ENCODE peak calls at places on chromosomes 12 and 14, in five cellular contexts. U, E, K, R and J are unnamed samples.

GRCh38 chr14:78253986-78254385 is 83.8 kb downstream of the NRXN3 start:
- DNase-seq in U (no peak), E (no peak), K (no peak), R (no peak), J (no peak)

GRCh38 chr12:117192057-117192456 is 1.8 kb upstream of the FBXO21 start:
- DNase-seq in U (peak), E (no peak), K (no peak), R (no peak), J (no peak)

GRCh38 chr12:117365072-117365616 is 3.7 kb upstream of the NOS1 start:
- DNase-seq in U (no peak), E (no peak), K (no peak), R (no peak), J (no peak)

GRCh38 chr12:49869816-49870500 is 27.1 kb upstream of the BCDIN3D start:
- DNase-seq in U (no peak), E (no peak), K (peak), R (no peak), J (no peak)

GRCh38 chr14:30681752-30682355 is 59.7 kb downstream of the SCFD1 start:
- DNase-seq in U (peak), E (no peak), K (no peak), R (no peak), J (no peak)

GRCh38 chr12:106900554-106900953 is 55.2 kb upstream of the TMEM263 start:
- DNase-seq in U (no peak), E (no peak), K (no peak), R (no peak), J (no peak)

GRCh38 chr12:113797535-113797868 is 168.6 kb downstream of the RBM19 start:
- DNase-seq in U (no peak), E (no peak), K (no peak), R (no peak), J (no peak)

GRCh38 chr12:68807576-68808387 is at the start of gene MDM2:
- DNase-seq in U (peak), E (peak), K (peak), R (peak), J (peak)

GRCh38 chr12:71551529-71551928 is 111.9 kb downstream of the LGR5 start:
- DNase-seq in U (peak), E (no peak), K (no peak), R (no peak), J (no peak)
- TF ChIP-seq CTCF in U (peak), E (no peak), K (peak), R (no peak), J (peak)

GRCh38 chr12:104669057-104669770 is 212.5 kb downstream of the CHST11 start:
- DNase-seq in U (peak), E (no peak), K (peak), R (no peak), J (peak)
- TF ChIP-seq CTCF in U (no peak), E (no peak), K (peak), R (no peak), J (no peak)

GRCh38 chr12:111424793-111425251 is 19.1 kb downstream of the SH2B3 start:
- DNase-seq in U (no peak), E (no peak), K (no peak), R (no peak), J (no peak)
- TF ChIP-seq CTCF in U (no peak), E (no peak), K (no peak), R (no peak), J (peak)

GRCh38 chr14:86799244-86799647 is 1193.7 kb downstream of the GALC start:
- DNase-seq in U (peak), E (no peak), K (no peak), R (no peak), J (no peak)
- TF ChIP-seq CTCF in U (peak), E (no peak), K (no peak), R (no peak), J (no peak)

GRCh38 chr14:101083564-101084435 is 180.3 kb upstream of the RTL1 start:
- DNase-seq in U (no peak), E (no peak), K (no peak), R (peak), J (no peak)
- TF ChIP-seq CTCF in U (no peak), E (no peak), K (no peak), R (no peak), J (peak)

GRCh38 chr12:42608196-42608825 is 18.8 kb upstream of the PRICKLE1 start:
- DNase-seq in U (peak), E (no peak), K (no peak), R (no peak), J (no peak)

GRCh38 chr12:42611571-42612257 is 22.2 kb upstream of the PRICKLE1 start:
- DNase-seq in U (no peak), E (no peak), K (no peak), R (no peak), J (no peak)

GRCh38 chr12:42607584-42607984 is 18.0 kb upstream of the PRICKLE1 start:
- DNase-seq in U (no peak), E (no peak), K (no peak), R (no peak), J (no peak)

GRCh38 chr12:42612258-42612608 is 22.7 kb upstream of the PRICKLE1 start:
- DNase-seq in U (peak), E (no peak), K (no peak), R (no peak), J (no peak)

GRCh38 chr12:42609605-42610004 is 20.1 kb upstream of the PRICKLE1 start:
- DNase-seq in U (peak), E (no peak), K (no peak), R (no peak), J (no peak)
- TF ChIP-seq CTCF in U (no peak), E (no peak), K (no peak), R (no peak), J (no peak)

GRCh38 chr12:2682301-2683282 is 112.2 kb upstream of the FKBP4 start:
- DNase-seq in U (peak), E (peak), K (no peak), R (no peak), J (no peak)
- TF ChIP-seq CTCF in U (peak), E (no peak), K (peak), R (no peak), J (peak)

GRCh38 chr14:93186961-93187360 is 1.8 kb downstream of the LYSET start:
- DNase-seq in U (no peak), E (no peak), K (no peak), R (no peak), J (no peak)

GRCh38 chr14:93186461-93186860 is 1.3 kb downstream of the LYSET start:
- DNase-seq in U (no peak), E (no peak), K (no peak), R (no peak), J (no peak)

GRCh38 chr14:93183596-93184317 is 940 bp downstream of the MOAP1 start:
- DNase-seq in U (no peak), E (no peak), K (no peak), R (no peak), J (no peak)

GRCh38 chr14:93185333-93185688 is 194 bp downstream of the LYSET start:
- DNase-seq in U (no peak), E (no peak), K (no peak), R (no peak), J (no peak)

DNA sequence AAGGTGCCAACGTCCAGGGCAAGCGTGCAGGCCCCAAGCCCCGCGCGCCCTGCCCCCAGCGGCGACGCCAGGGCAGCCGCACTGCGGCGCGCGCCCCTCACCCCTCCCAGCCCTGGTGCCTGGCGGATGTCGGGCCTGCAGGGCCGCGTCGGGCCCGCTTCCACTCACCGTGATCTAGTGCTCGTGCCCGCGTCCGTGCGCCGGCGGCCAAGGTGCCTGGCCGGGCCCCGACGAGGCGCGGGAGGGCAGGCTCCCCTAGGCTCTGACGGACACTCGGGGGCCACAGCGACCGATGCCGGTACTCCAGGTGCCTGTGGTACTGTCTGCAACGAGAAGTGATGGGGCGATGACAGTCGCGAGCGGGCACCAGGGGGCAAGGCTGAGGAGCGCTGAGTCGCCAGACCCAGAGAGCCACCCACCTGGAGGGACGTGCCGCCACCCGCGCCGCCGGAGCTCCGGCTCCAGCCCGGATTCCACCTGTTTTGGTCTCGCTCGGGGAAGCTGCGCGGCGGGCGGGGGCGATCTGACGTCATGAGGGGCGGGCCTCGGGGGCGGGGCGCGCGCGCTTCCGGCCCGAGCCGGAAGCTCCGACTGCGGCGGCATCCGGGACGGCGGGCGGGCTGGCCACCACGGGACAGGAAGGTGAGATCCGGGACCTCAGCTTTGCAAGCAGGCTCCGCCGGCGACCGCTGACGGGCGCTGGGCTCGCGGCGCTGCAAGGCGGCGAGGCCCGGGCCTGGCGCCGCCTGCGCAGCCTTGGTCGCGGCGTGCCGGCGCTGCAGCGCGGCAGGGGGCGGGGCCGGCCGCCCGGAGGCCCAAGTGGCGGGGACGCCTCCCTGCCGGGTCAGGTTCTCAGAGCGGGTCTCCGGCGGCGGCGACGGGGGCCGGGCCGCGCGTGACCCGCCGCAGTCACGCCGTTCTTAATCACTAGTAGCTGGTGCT is at the start of the genes LYSET and MOAP1:
- DNase-seq in U (peak), E (peak), K (peak), R (peak), J (peak)
- TF ChIP-seq CTCF in U (no peak), E (peak), K (peak), R (no peak), J (peak)

GRCh38 chr14:71142375-71143038 is 235.2 kb downstream of the PCNX1 start:
- DNase-seq in U (peak), E (no peak), K (no peak), R (no peak), J (no peak)
- TF ChIP-seq CTCF in U (no peak), E (no peak), K (no peak), R (no peak), J (no peak)

GRCh38 chr14:95173518-95173917 is 16.2 kb upstream of the DICER1 start:
- DNase-seq in U (no peak), E (no peak), K (no peak), R (no peak), J (no peak)

DNA sequence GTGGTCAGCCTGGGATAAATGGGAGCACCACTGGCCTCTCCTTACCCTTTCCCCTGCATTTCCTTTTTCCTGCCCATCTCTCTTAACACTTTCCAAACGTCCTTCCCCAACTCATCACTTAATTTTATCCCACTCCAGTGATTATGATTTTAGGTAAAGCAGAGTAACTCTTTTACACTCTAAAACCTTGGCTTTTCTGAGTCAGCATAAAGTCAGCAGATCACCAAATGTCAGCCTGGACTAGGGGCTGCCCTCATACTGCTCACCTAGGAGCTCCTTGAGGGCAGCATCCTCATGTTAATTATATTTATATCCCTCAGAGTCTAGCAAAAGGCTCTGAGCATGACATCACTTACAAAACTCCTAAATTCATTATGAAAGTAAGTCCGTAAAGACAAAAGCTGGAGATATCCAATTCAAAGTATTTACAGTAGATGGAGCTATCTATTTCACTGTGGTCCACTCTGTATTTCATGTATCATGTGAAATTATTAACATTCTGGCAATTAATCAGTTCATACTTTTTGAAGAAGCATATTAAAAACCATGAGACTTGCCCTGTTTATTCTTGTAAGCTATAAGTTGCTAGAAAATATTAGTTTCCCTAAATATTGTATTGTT is 17.0 kb upstream of the DICER1 start:
- DNase-seq in U (peak), E (no peak), K (no peak), R (no peak), J (no peak)
- TF ChIP-seq CTCF in U (no peak), E (no peak), K (peak), R (no peak), J (no peak)